ENCODE peak calls at places on chromosome 4, in eight cellular contexts. B is HepG2, Q is heart left ventricle, J is prostate gland, G is right lobe of liver, S is A549, U is lower leg skin, I is breast epithelium. T is an unnamed sample.

GRCh38 chr4:172073590-172073989 is 260.4 kb downstream of the GALNTL6 start:
- DNase-seq in G (no peak), U (no peak), Q (no peak), B (no peak), J (no peak), I (no peak), S (no peak), T (no peak)

GRCh38 chr4:185920691-185921260 is 108.8 kb upstream of the SORBS2 start:
- DNase-seq in B (no peak), Q (no peak), I (no peak), J (no peak), G (no peak), U (no peak), S (no peak), T (no peak)

GRCh38 chr4:39324446-39324845 is 41.7 kb downstream of the RFC1 start:
- DNase-seq in J (no peak), S (no peak), B (peak; percentile 31), I (no peak), G (no peak), U (no peak), Q (no peak), T (no peak)

GRCh38 chr4:139509727-139510410 is 46.1 kb downstream of the SETD7 start:
- DNase-seq in I (no peak), G (peak; percentile 67), S (peak; percentile 29), Q (peak; percentile 27), U (no peak), J (no peak), B (peak; percentile 53), T (no peak)

GRCh38 chr4:186845137-186845842 is 121.6 kb upstream of the FAT1 start:
- DNase-seq in G (no peak), Q (peak; percentile 11), J (no peak), I (no peak), S (peak; percentile 39), B (peak; percentile 20), U (no peak), T (no peak)

GRCh38 chr4:67871867-67872266 is 11.9 kb downstream of the TMPRSS11D start:
- DNase-seq in G (no peak), Q (no peak), J (no peak), B (peak; percentile 24), I (no peak), U (no peak), S (peak; percentile 25), T (no peak)

GRCh38 chr4:189974056-189974455 is 33.4 kb downstream of the FRG1 start:
- DNase-seq in B (peak; percentile 15), G (no peak), Q (no peak), J (no peak), S (peak; percentile 43), U (no peak), I (no peak), T (no peak)

GRCh38 chr4:186829097-186829496 is 105.4 kb upstream of the FAT1 start:
- DNase-seq in S (no peak), Q (no peak), G (no peak), B (no peak), I (no peak), U (no peak), J (no peak), T (no peak)

GRCh38 chr4:24657768-24658617 is 73.6 kb upstream of the DHX15 start:
- DNase-seq in S (peak; percentile 77), I (peak; percentile 85), Q (no peak), U (peak; percentile 87), G (peak; percentile 79), J (no peak), B (peak; percentile 73), T (peak; percentile 38)

GRCh38 chr4:123481034-123481433 is 84.4 kb downstream of the SPRY1 start:
- DNase-seq in I (no peak), S (peak; percentile 3), G (no peak), Q (no peak), U (no peak), J (no peak), B (no peak), T (peak; percentile 37)

GRCh38 chr4:124265701-124266100 is 446.8 kb downstream of the ANKRD50 start:
- DNase-seq in Q (no peak), G (no peak), B (no peak), J (no peak), S (no peak), U (no peak), I (no peak), T (no peak)

GRCh38 chr4:36006226-36006625 is 238.1 kb downstream of the ARAP2 start:
- DNase-seq in I (no peak), J (no peak), U (no peak), S (peak; percentile 0), B (no peak), G (no peak), Q (no peak), T (peak; percentile 1)

GRCh38 chr4:8356856-8357255 is 83.7 kb downstream of the ACOX3 start:
- DNase-seq in S (no peak), I (no peak), U (no peak), G (peak; percentile 19), B (no peak), J (no peak), Q (no peak), T (no peak)

GRCh38 chr4:144732584-144733130 is 86.7 kb downstream of the HHIP start:
- DNase-seq in G (no peak), S (no peak), J (no peak), B (no peak), I (no peak), Q (no peak), U (no peak), T (no peak)

GRCh38 chr4:143215873-143216272 is 31.2 kb downstream of the USP38 start:
- DNase-seq in I (no peak), B (no peak), G (no peak), U (no peak), J (no peak), Q (no peak), S (no peak), T (no peak)

GRCh38 chr4:179867300-179867878 is 2375.8 kb upstream of the TENM3 start:
- DNase-seq in U (no peak), B (peak; percentile 66), G (peak; percentile 57), Q (no peak), J (no peak), S (peak; percentile 68), I (no peak), T (peak; percentile 12)

GRCh38 chr4:26220704-26221103 is 100.1 kb upstream of the RBPJ start:
- DNase-seq in S (no peak), G (no peak), J (no peak), Q (no peak), B (no peak), U (no peak), I (no peak), T (peak; percentile 20)

GRCh38 chr4:186132577-186133277 is 28.2 kb downstream of the FAM149A start:
- DNase-seq in U (no peak), S (peak; percentile 40), B (no peak), Q (no peak), G (no peak), J (no peak), I (no peak), T (no peak)

GRCh38 chr4:154329939-154330338 is 161.7 kb downstream of the DCHS2 start:
- DNase-seq in J (no peak), B (no peak), Q (no peak), U (peak; percentile 90), S (no peak), G (no peak), I (no peak), T (no peak)

GRCh38 chr4:150348079-150348478 is 233.9 kb upstream of the MAB21L2 start:
- DNase-seq in G (no peak), U (no peak), Q (no peak), I (no peak), B (no peak), S (no peak), J (no peak), T (no peak)

GRCh38 chr4:163941221-163941865 is 446.9 kb downstream of the TMA16 start:
- DNase-seq in I (no peak), Q (no peak), U (no peak), G (no peak), S (no peak), J (no peak), B (no peak), T (no peak)

GRCh38 chr4:184548651-184549341 is 74.4 kb upstream of the IRF2 start:
- DNase-seq in I (no peak), J (no peak), Q (peak; percentile 27), U (no peak), G (peak; percentile 78), B (peak; percentile 65), S (no peak), T (no peak)
- TF ChIP-seq POLR2A in I (no peak), J (no peak), Q (no peak), U (no peak), G (no peak), B (peak; percentile 59), S (no peak), T (peak; percentile 32)

GRCh38 chr4:117549624-117550023 is 464.2 kb upstream of the TRAM1L1 start:
- DNase-seq in B (no peak), G (no peak), Q (no peak), I (no peak), J (no peak), U (no peak), S (no peak), T (no peak)
- TF ChIP-seq POLR2A in B (no peak), G (no peak), Q (no peak), I (no peak), J (no peak), U (no peak), S (no peak), T (no peak)

DNA sequence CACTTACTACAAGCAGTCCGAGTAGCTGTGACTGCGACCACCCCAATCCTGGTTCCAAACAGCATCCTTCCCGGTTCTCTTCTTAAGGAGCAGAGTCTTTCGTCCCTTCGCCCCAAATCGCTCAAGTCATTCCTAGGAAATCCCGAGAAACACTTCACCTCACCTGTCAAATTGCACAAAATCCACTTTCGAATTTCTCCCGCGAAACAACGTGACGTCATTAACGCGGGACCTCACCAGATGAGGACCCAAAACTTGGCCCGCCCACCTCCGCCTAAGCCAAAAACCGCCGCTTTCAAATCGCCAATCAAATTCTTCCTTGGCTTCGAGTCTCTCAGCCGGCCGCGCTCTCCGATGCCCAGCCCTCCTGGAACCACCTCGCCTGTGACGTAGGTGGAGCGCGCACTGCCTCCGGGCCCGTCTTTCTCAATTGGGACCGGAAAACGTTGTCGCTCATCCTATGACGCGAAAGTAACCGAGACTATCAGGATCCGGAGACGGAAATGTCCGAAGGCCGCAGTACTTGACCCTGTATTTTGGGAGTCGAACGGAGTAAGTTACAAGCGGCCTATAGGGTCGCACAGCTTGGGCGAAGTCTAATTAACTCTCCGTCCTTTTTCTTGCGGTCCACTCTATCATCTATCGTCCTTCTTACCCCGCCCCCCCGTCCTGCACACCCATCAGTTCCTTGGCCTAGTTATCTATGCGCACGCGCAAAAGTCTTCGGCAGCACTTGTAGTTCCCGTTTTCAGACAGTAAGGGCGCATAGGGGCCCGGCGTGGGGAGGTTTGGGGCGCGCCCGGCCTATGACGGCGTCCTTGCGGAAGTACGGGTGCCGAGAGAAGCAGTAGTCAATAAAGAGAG is at the start of the genes LARP7 and ZGRF1:
- DNase-seq in S (peak; percentile 98), B (peak; percentile 97), I (peak; percentile 99), G (peak; percentile 99), Q (peak; percentile 99), U (peak; percentile 100), J (peak; percentile 99), T (peak; percentile 57)
- TF ChIP-seq POLR2A in S (peak; percentile 6), B (peak; percentile 52), I (peak; percentile 8), G (no peak), Q (no peak), U (no peak), J (peak; percentile 15), T (no peak)

DNA sequence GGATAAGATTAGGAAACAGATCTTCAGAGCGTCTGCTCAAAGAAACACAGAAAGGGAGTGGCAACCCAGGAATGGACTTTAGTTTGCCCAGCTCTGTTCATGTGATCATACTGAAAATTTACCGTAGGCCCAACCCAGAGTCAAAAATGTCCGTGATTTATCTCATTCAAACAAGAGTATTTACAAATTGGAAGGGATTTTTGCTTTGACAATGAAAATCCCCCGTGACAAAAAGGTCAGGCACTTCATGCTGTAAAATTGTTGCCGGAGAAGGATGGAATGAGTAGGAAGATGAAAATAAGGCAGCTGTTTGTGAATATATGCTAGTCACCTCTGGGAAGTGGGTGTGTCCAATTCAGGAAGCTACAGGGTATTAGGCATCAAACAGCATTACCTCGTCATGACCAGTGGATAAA is 1.2 kb downstream of the SULT1B1 start:
- DNase-seq in G (no peak), J (no peak), U (no peak), Q (no peak), I (no peak), S (peak; percentile 18), B (no peak), T (no peak)
- TF ChIP-seq POLR2A in G (peak; percentile 69), J (no peak), U (no peak), Q (no peak), I (no peak), S (no peak), B (no peak), T (no peak)

T was measured in H54.